ENCODE peak calls at places on chromosomes 1 and 21, in ten cellular contexts. One of them, this sample, is unnamed.

GRCh38 chr1:58454807-58455206 is 91.7 kb downstream of the OMA1 start:
- DNase-seq in heart left ventricle: no peak
- DNase-seq in fibroblast of lung: no peak
- DNase-seq in effector memory CD4-positive, alpha-beta T cell: no peak
- DNase-seq in cardiac muscle cell: no peak
- DNase-seq in lower lobe of right lung: no peak
- DNase-seq in ascending aorta: no peak
- DNase-seq in CD8-positive, alpha-beta memory T cell: no peak
- DNase-seq in left lung: no peak
- DNase-seq in psoas muscle: no peak
- DNase-seq in this sample: no peak

GRCh38 chr21:32918467-32919140 is 107.1 kb upstream of the OLIG2 start:
- DNase-seq in heart left ventricle: no peak
- DNase-seq in fibroblast of lung: peak; percentile 1
- DNase-seq in effector memory CD4-positive, alpha-beta T cell: no peak
- DNase-seq in cardiac muscle cell: no peak
- DNase-seq in lower lobe of right lung: no peak
- DNase-seq in ascending aorta: no peak
- DNase-seq in CD8-positive, alpha-beta memory T cell: no peak
- DNase-seq in left lung: no peak
- DNase-seq in psoas muscle: no peak
- DNase-seq in this sample: no peak

GRCh38 chr1:24052119-24052695 is 59.7 kb downstream of the MYOM3 start:
- DNase-seq in heart left ventricle: no peak
- DNase-seq in fibroblast of lung: peak; percentile 54
- DNase-seq in effector memory CD4-positive, alpha-beta T cell: no peak
- DNase-seq in cardiac muscle cell: no peak
- DNase-seq in lower lobe of right lung: no peak
- DNase-seq in ascending aorta: no peak
- DNase-seq in CD8-positive, alpha-beta memory T cell: no peak
- DNase-seq in left lung: no peak
- DNase-seq in psoas muscle: no peak
- DNase-seq in this sample: no peak

GRCh38 chr1:65045022-65045786 is 78.9 kb upstream of the JAK1 start:
- DNase-seq in heart left ventricle: no peak
- DNase-seq in fibroblast of lung: no peak
- DNase-seq in effector memory CD4-positive, alpha-beta T cell: no peak
- DNase-seq in cardiac muscle cell: no peak
- DNase-seq in lower lobe of right lung: no peak
- DNase-seq in ascending aorta: no peak
- DNase-seq in CD8-positive, alpha-beta memory T cell: no peak
- DNase-seq in left lung: no peak
- DNase-seq in psoas muscle: no peak
- DNase-seq in this sample: no peak

GRCh38 chr1:84278905-84279304 is 22.6 kb upstream of the SAMD13 start:
- DNase-seq in heart left ventricle: no peak
- DNase-seq in fibroblast of lung: no peak
- DNase-seq in effector memory CD4-positive, alpha-beta T cell: no peak
- DNase-seq in cardiac muscle cell: no peak
- DNase-seq in lower lobe of right lung: no peak
- DNase-seq in ascending aorta: no peak
- DNase-seq in CD8-positive, alpha-beta memory T cell: no peak
- DNase-seq in left lung: no peak
- DNase-seq in psoas muscle: no peak
- DNase-seq in this sample: no peak

GRCh38 chr1:94416901-94417701 is 1.1 kb upstream of the ABCD3 start:
- DNase-seq in heart left ventricle: peak; percentile 36
- DNase-seq in fibroblast of lung: peak; percentile 82
- DNase-seq in effector memory CD4-positive, alpha-beta T cell: no peak
- DNase-seq in cardiac muscle cell: peak; percentile 53
- DNase-seq in lower lobe of right lung: no peak
- DNase-seq in ascending aorta: no peak
- DNase-seq in CD8-positive, alpha-beta memory T cell: peak; percentile 2
- DNase-seq in left lung: no peak
- DNase-seq in psoas muscle: no peak
- DNase-seq in this sample: peak; percentile 47

GRCh38 chr1:99662581-99663208 is 16.8 kb downstream of the PALMD start:
- DNase-seq in heart left ventricle: peak; percentile 71
- DNase-seq in fibroblast of lung: no peak
- DNase-seq in effector memory CD4-positive, alpha-beta T cell: no peak
- DNase-seq in cardiac muscle cell: no peak
- DNase-seq in lower lobe of right lung: no peak
- DNase-seq in ascending aorta: no peak
- DNase-seq in CD8-positive, alpha-beta memory T cell: no peak
- DNase-seq in left lung: peak; percentile 32
- DNase-seq in psoas muscle: peak; percentile 88
- DNase-seq in this sample: peak; percentile 85

GRCh38 chr1:162029205-162029604 is 5.5 kb upstream of the OLFML2B start:
- DNase-seq in heart left ventricle: no peak
- DNase-seq in fibroblast of lung: no peak
- DNase-seq in effector memory CD4-positive, alpha-beta T cell: no peak
- DNase-seq in cardiac muscle cell: no peak
- DNase-seq in lower lobe of right lung: no peak
- DNase-seq in ascending aorta: no peak
- DNase-seq in CD8-positive, alpha-beta memory T cell: no peak
- DNase-seq in left lung: no peak
- DNase-seq in psoas muscle: no peak
- DNase-seq in this sample: no peak

GRCh38 chr1:195113471-195113870 is 1494.8 kb downstream of the KCNT2 start:
- DNase-seq in heart left ventricle: no peak
- DNase-seq in fibroblast of lung: peak; percentile 7
- DNase-seq in effector memory CD4-positive, alpha-beta T cell: no peak
- DNase-seq in cardiac muscle cell: peak; percentile 28
- DNase-seq in lower lobe of right lung: no peak
- DNase-seq in ascending aorta: no peak
- DNase-seq in CD8-positive, alpha-beta memory T cell: no peak
- DNase-seq in left lung: no peak
- DNase-seq in psoas muscle: no peak
- DNase-seq in this sample: no peak

GRCh38 chr1:234881893-234882771 is 246.5 kb downstream of the TOMM20 start:
- DNase-seq in heart left ventricle: no peak
- DNase-seq in fibroblast of lung: no peak
- DNase-seq in effector memory CD4-positive, alpha-beta T cell: no peak
- DNase-seq in cardiac muscle cell: no peak
- DNase-seq in lower lobe of right lung: no peak
- DNase-seq in ascending aorta: no peak
- DNase-seq in CD8-positive, alpha-beta memory T cell: no peak
- DNase-seq in left lung: no peak
- DNase-seq in psoas muscle: no peak
- DNase-seq in this sample: peak; percentile 1

DNA sequence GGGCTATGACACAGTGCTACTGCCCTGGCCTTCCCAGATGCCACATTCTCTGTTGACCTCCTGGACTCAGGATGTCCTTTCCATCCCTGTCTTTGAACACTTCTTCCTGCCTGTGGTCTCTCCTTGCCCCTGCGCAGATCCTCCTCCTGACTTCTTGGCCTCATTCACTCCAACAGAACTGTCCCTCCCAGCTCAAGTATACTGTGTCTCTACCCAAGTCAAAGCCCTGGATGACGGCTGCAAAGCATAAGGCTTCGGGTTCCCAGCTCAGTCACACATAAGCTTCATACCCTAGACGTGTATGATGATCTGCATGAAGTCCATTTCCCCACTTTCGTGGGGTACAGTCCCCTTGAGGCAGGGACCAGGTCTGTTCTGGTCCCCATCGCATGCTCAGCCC is 328.2 kb upstream of the VAMP3 start:
- DNase-seq in heart left ventricle: no peak
- DNase-seq in fibroblast of lung: no peak
- DNase-seq in effector memory CD4-positive, alpha-beta T cell: no peak
- DNase-seq in cardiac muscle cell: no peak
- DNase-seq in lower lobe of right lung: no peak
- DNase-seq in ascending aorta: no peak
- DNase-seq in CD8-positive, alpha-beta memory T cell: no peak
- DNase-seq in left lung: no peak
- DNase-seq in psoas muscle: no peak
- DNase-seq in this sample: no peak
- H3K4me3 ChIP-seq in heart left ventricle: no peak overlapping the region
- H3K4me3 ChIP-seq in fibroblast of lung: no peak overlapping the region
- H3K4me3 ChIP-seq in effector memory CD4-positive, alpha-beta T cell: no peak overlapping the region
- H3K4me3 ChIP-seq in cardiac muscle cell: no peak overlapping the region
- H3K4me3 ChIP-seq in lower lobe of right lung: no peak overlapping the region
- H3K4me3 ChIP-seq in ascending aorta: no peak overlapping the region
- H3K4me3 ChIP-seq in CD8-positive, alpha-beta memory T cell: no peak overlapping the region
- H3K4me3 ChIP-seq in left lung: no peak overlapping the region
- H3K4me3 ChIP-seq in psoas muscle: no peak overlapping the region
- H3K4me3 ChIP-seq in this sample: no peak overlapping the region

DNA sequence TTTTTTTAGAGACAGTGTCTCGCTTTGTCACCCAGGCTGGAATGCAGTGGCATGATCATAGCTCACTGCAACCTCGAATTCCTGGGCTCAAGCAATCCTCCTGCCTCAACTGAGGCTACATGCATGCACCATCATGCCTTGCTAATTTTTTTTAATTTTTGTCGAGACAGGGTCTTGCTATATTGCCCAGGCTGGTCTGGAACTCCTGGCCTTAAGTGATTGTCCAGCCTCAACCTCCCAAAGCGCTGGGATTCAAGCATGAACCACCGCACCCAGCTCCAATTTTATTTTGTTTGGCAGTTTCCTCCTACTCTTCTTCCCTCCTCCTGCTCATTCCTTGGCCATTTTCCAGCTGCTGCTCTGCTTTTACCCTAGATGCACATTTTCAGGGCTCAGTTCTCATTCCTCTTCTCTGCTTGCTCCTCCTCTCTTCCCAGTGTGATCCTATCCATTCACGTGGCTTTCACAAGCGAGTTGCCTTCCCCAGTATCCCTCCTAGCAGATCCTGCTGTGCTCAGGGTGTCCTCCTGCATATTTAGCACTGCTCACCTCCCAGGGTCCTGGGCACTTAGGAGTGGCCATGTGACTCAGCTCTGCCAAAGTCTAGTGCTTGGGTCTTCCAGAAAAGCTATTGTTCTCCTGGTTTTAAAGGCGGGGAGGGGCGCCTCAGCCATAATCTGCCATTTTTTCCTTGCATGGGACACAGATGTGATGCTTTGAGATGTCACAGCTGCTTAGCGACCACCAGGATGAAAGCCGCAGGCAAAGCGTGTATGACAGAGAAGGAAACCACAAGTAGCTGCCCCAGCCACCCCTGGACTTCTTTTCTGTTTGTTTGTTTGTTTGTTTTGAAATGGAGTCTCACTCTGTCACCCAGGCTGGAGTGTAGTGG is 33.6 kb downstream of the PSEN2 start:
- DNase-seq in heart left ventricle: peak; percentile 38
- DNase-seq in fibroblast of lung: peak; percentile 65
- DNase-seq in effector memory CD4-positive, alpha-beta T cell: no peak
- DNase-seq in cardiac muscle cell: no peak
- DNase-seq in lower lobe of right lung: no peak
- DNase-seq in ascending aorta: no peak
- DNase-seq in CD8-positive, alpha-beta memory T cell: no peak
- DNase-seq in left lung: no peak
- DNase-seq in psoas muscle: no peak
- DNase-seq in this sample: peak; percentile 62
- H3K27ac ChIP-seq in heart left ventricle: peak overlapping the region; percentile 61
- H3K27ac ChIP-seq in fibroblast of lung: no peak overlapping the region
- H3K27ac ChIP-seq in effector memory CD4-positive, alpha-beta T cell: no peak overlapping the region
- H3K27ac ChIP-seq in cardiac muscle cell: no peak overlapping the region
- H3K27ac ChIP-seq in lower lobe of right lung: no peak overlapping the region
- H3K27ac ChIP-seq in ascending aorta: no peak overlapping the region
- H3K27ac ChIP-seq in CD8-positive, alpha-beta memory T cell: no peak overlapping the region
- H3K27ac ChIP-seq in left lung: no peak overlapping the region
- H3K27ac ChIP-seq in psoas muscle: no peak overlapping the region
- H3K27ac ChIP-seq in this sample: peak overlapping the region; percentile 52

GRCh38 chr1:26041978-26042377 is 3.9 kb downstream of the SLC30A2 start:
- DNase-seq in heart left ventricle: no peak
- DNase-seq in fibroblast of lung: no peak
- DNase-seq in effector memory CD4-positive, alpha-beta T cell: no peak
- DNase-seq in cardiac muscle cell: no peak
- DNase-seq in lower lobe of right lung: no peak
- DNase-seq in ascending aorta: no peak
- DNase-seq in CD8-positive, alpha-beta memory T cell: no peak
- DNase-seq in left lung: no peak
- DNase-seq in psoas muscle: no peak
- DNase-seq in this sample: no peak
- H3K27me3 ChIP-seq in heart left ventricle: peaks cover 19% of the 10 kb centered on the region
- H3K27me3 ChIP-seq in fibroblast of lung: peaks cover 44% of the 10 kb centered on the region
- H3K27me3 ChIP-seq in effector memory CD4-positive, alpha-beta T cell: peaks cover 26% of the 10 kb centered on the region
- H3K27me3 ChIP-seq in cardiac muscle cell: peaks cover 37% of the 10 kb centered on the region
- H3K27me3 ChIP-seq in lower lobe of right lung: peaks cover 57% of the 10 kb centered on the region
- H3K27me3 ChIP-seq in ascending aorta: peaks cover 18% of the 10 kb centered on the region
- H3K27me3 ChIP-seq in CD8-positive, alpha-beta memory T cell: peaks cover 25% of the 10 kb centered on the region
- H3K27me3 ChIP-seq in left lung: peaks cover 28% of the 10 kb centered on the region
- H3K27me3 ChIP-seq in psoas muscle: no peaks in the 10 kb centered on the region
- H3K27me3 ChIP-seq in this sample: peaks cover 14% of the 10 kb centered on the region

GRCh38 chr21:44867464-44867863 is 6.0 kb downstream of the PTTG1IP start:
- DNase-seq in heart left ventricle: no peak
- DNase-seq in fibroblast of lung: no peak
- DNase-seq in effector memory CD4-positive, alpha-beta T cell: no peak
- DNase-seq in cardiac muscle cell: no peak
- DNase-seq in lower lobe of right lung: no peak
- DNase-seq in ascending aorta: no peak
- DNase-seq in CD8-positive, alpha-beta memory T cell: no peak
- DNase-seq in left lung: no peak
- DNase-seq in psoas muscle: no peak
- DNase-seq in this sample: no peak

GRCh38 chr21:44866780-44867179 is 6.7 kb downstream of the PTTG1IP start:
- DNase-seq in heart left ventricle: no peak
- DNase-seq in fibroblast of lung: peak; percentile 93
- DNase-seq in effector memory CD4-positive, alpha-beta T cell: no peak
- DNase-seq in cardiac muscle cell: no peak
- DNase-seq in lower lobe of right lung: no peak
- DNase-seq in ascending aorta: no peak
- DNase-seq in CD8-positive, alpha-beta memory T cell: no peak
- DNase-seq in left lung: no peak
- DNase-seq in psoas muscle: no peak
- DNase-seq in this sample: no peak

GRCh38 chr21:44869860-44870747 is 3.4 kb downstream of the PTTG1IP start:
- DNase-seq in heart left ventricle: peak; percentile 51
- DNase-seq in fibroblast of lung: peak; percentile 98
- DNase-seq in effector memory CD4-positive, alpha-beta T cell: no peak
- DNase-seq in cardiac muscle cell: no peak
- DNase-seq in lower lobe of right lung: no peak
- DNase-seq in ascending aorta: peak; percentile 49
- DNase-seq in CD8-positive, alpha-beta memory T cell: no peak
- DNase-seq in left lung: peak; percentile 73
- DNase-seq in psoas muscle: peak; percentile 60
- DNase-seq in this sample: peak; percentile 79

GRCh38 chr21:44867999-44868700 is 5.3 kb downstream of the PTTG1IP start:
- DNase-seq in heart left ventricle: peak; percentile 19
- DNase-seq in fibroblast of lung: no peak
- DNase-seq in effector memory CD4-positive, alpha-beta T cell: peak; percentile 52
- DNase-seq in cardiac muscle cell: no peak
- DNase-seq in lower lobe of right lung: no peak
- DNase-seq in ascending aorta: no peak
- DNase-seq in CD8-positive, alpha-beta memory T cell: peak; percentile 60
- DNase-seq in left lung: no peak
- DNase-seq in psoas muscle: peak; percentile 46
- DNase-seq in this sample: no peak

DNA sequence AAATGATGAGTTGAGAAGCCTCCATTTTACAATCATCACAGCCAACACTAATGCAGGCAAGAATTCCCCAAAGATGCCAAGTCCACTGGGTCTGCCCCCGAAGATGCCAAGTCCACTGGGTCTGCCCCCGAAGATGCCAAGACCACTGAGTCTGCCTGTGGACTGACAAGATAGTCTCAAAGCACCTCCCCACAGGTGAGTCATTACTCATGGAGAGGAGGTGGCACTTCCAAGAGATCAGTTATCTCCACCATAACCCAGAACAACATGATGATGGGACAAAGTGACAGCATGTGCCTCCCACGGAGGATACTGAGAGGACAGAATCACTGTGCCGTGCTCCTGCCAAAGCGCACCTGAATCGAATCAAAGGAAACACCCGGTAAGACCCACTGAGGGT is 4.8 kb downstream of the PTTG1IP start:
- DNase-seq in heart left ventricle: no peak
- DNase-seq in fibroblast of lung: no peak
- DNase-seq in effector memory CD4-positive, alpha-beta T cell: no peak
- DNase-seq in cardiac muscle cell: no peak
- DNase-seq in lower lobe of right lung: no peak
- DNase-seq in ascending aorta: no peak
- DNase-seq in CD8-positive, alpha-beta memory T cell: no peak
- DNase-seq in left lung: peak; percentile 18
- DNase-seq in psoas muscle: no peak
- DNase-seq in this sample: no peak
- H3K4me3 ChIP-seq in heart left ventricle: no peak overlapping the region
- H3K4me3 ChIP-seq in fibroblast of lung: no peak overlapping the region
- H3K4me3 ChIP-seq in effector memory CD4-positive, alpha-beta T cell: peak overlapping the region; percentile 1
- H3K4me3 ChIP-seq in cardiac muscle cell: no peak overlapping the region
- H3K4me3 ChIP-seq in lower lobe of right lung: no peak overlapping the region
- H3K4me3 ChIP-seq in ascending aorta: no peak overlapping the region
- H3K4me3 ChIP-seq in CD8-positive, alpha-beta memory T cell: peak overlapping the region; percentile 2
- H3K4me3 ChIP-seq in left lung: no peak overlapping the region
- H3K4me3 ChIP-seq in psoas muscle: no peak overlapping the region
- H3K4me3 ChIP-seq in this sample: no peak overlapping the region

This sample was measured in uterus.